ENCODE peak calls at places on chromosomes 3 and 15, in seven cellular contexts. C, S, P, I, R, Y and G are unnamed samples.

GRCh38 chr3:8460815-8461482 is 40.7 kb upstream of the LMCD1 start:
- DNase-seq in C (no peak), I (no peak), Y (no peak), R (no peak), P (no peak), S (no peak), G (no peak)

GRCh38 chr3:123859177-123859576 is 25.0 kb downstream of the MYLK start:
- DNase-seq in S (no peak), I (no peak), R (no peak), P (no peak), C (no peak), Y (no peak), G (no peak)

GRCh38 chr15:29690765-29691475 is 131.3 kb downstream of the TJP1 start:
- DNase-seq in Y (no peak), I (no peak), R (no peak), S (no peak), C (no peak), P (no peak), G (no peak)

GRCh38 chr3:46561511-46561910 is 4.6 kb downstream of the LRRC2 start:
- DNase-seq in C (no peak), R (no peak), Y (no peak), P (no peak), I (no peak), S (no peak), G (no peak)

GRCh38 chr15:85764649-85765277 is 30.0 kb downstream of the KLHL25 start:
- DNase-seq in Y (no peak), R (no peak), S (no peak), C (no peak), P (no peak), I (no peak), G (no peak)

GRCh38 chr3:165256554-165256953 is 60.4 kb upstream of the SLITRK3 start:
- DNase-seq in C (no peak), Y (no peak), R (no peak), S (no peak), I (no peak), P (no peak), G (no peak)

GRCh38 chr3:195385526-195385925 is 57.3 kb downstream of the ACAP2 start:
- DNase-seq in C (no peak), P (no peak), R (no peak), I (no peak), S (peak), Y (no peak), G (no peak)

GRCh38 chr3:195160257-195160898 is 110.6 kb downstream of the XXYLT1 start:
- DNase-seq in Y (no peak), S (peak), R (no peak), I (no peak), P (no peak), C (no peak), G (peak)